ENCODE peak calls at places on chromosomes 16 and 17, in eight cellular contexts. C, S, A, O, M, V, B and Y are unnamed samples. For H3K36me3, the result is how much of the 10 kb centered on the place peaks cover.

GRCh38 chr17:31226373-31226772 is 70.7 kb downstream of the OMG start:
- DNase-seq in C (no peak), S (no peak), A (no peak), O (no peak), M (no peak), V (no peak), B (no peak), Y (no peak)

GRCh38 chr16:30893082-30893743 is 664 bp downstream of the BCL7C start:
- DNase-seq in C (peak), S (no peak), A (no peak), O (peak), M (no peak), V (peak), B (no peak), Y (peak)

GRCh38 chr17:42518046-42518754 is 17.8 kb upstream of the NAGLU start:
- DNase-seq in C (no peak), S (peak), A (no peak), O (no peak), M (peak), V (no peak), B (peak), Y (no peak)

GRCh38 chr16:78437352-78437968 is 338.0 kb downstream of the WWOX start:
- DNase-seq in C (peak), S (no peak), A (peak), O (peak), M (peak), V (no peak), B (peak), Y (peak)

GRCh38 chr17:65531508-65532431 is 29.7 kb downstream of the AXIN2 start:
- DNase-seq in C (peak), S (no peak), A (peak), O (peak), M (peak), V (no peak), B (peak), Y (peak)

GRCh38 chr17:62109378-62109902 is 44.4 kb upstream of the MED13 start:
- DNase-seq in C (peak), S (peak), A (peak), O (peak), M (peak), V (peak), B (peak), Y (peak)

GRCh38 chr16:27947696-27948095 is 115.8 kb downstream of the GSG1L start:
- DNase-seq in C (no peak), S (no peak), A (no peak), O (no peak), M (no peak), V (no peak), B (no peak), Y (no peak)

GRCh38 chr16:65283238-65283651 is 161.4 kb upstream of the CDH11 start:
- DNase-seq in C (no peak), S (no peak), A (peak), O (peak), M (peak), V (no peak), B (no peak), Y (peak)

GRCh38 chr17:12665263-12666210 is at the start of gene MYOCD:
- DNase-seq in C (peak), S (no peak), A (peak), O (peak), M (peak), V (no peak), B (no peak), Y (no peak)

GRCh38 chr17:37466471-37466870 is 23.2 kb upstream of the DUSP14 start:
- DNase-seq in C (no peak), S (no peak), A (no peak), O (no peak), M (no peak), V (no peak), B (no peak), Y (no peak)

GRCh38 chr17:67294451-67295199 is 49.6 kb upstream of the HELZ start:
- DNase-seq in C (no peak), S (no peak), A (no peak), O (no peak), M (no peak), V (no peak), B (no peak), Y (no peak)

GRCh38 chr17:58710948-58711552 is 18.6 kb downstream of the RAD51C start:
- DNase-seq in C (peak), S (peak), A (peak), O (peak), M (peak), V (peak), B (peak), Y (peak)

GRCh38 chr17:80051681-80052080 is 15.2 kb downstream of the CCDC40 start:
- DNase-seq in C (no peak), S (no peak), A (no peak), O (no peak), M (no peak), V (no peak), B (no peak), Y (no peak)

GRCh38 chr17:74215332-74215727 is 2.0 kb downstream of the TTYH2 start:
- DNase-seq in C (no peak), S (no peak), A (no peak), O (no peak), M (no peak), V (no peak), B (no peak), Y (no peak)

GRCh38 chr17:19646788-19647696 is 1.5 kb upstream of the ALDH3A2 start:
- DNase-seq in C (peak), S (peak), A (peak), O (no peak), M (no peak), V (no peak), B (peak), Y (no peak)

GRCh38 chr17:3888343-3889171 is 4.3 kb downstream of the CAMKK1 start:
- DNase-seq in C (peak), S (peak), A (peak), O (no peak), M (peak), V (no peak), B (peak), Y (peak)

GRCh38 chr16:55754056-55754455 is 78.8 kb downstream of the CES1 start:
- DNase-seq in C (no peak), S (no peak), A (no peak), O (no peak), M (no peak), V (no peak), B (no peak), Y (no peak)

GRCh38 chr16:67919618-67920210 is 11.9 kb downstream of the CTRL start:
- DNase-seq in C (no peak), S (no peak), A (peak), O (no peak), M (no peak), V (no peak), B (no peak), Y (no peak)

GRCh38 chr17:58648236-58648635 is 43.6 kb downstream of the TEX14 start:
- DNase-seq in C (no peak), S (no peak), A (no peak), O (no peak), M (no peak), V (no peak), B (no peak), Y (no peak)

GRCh38 chr17:59469786-59470485 is 95.5 kb upstream of the DHX40 start:
- DNase-seq in C (no peak), S (no peak), A (no peak), O (no peak), M (no peak), V (no peak), B (no peak), Y (no peak)

GRCh38 chr16:35598696-35599332 is 2139.4 kb downstream of the TP53TG3F start:
- DNase-seq in C (no peak), S (peak), A (no peak), O (no peak), M (no peak), V (no peak), B (no peak), Y (peak)
- H3K9ac ChIP-seq in C (no peak), S (peak), A (no peak), O (no peak), M (no peak), V (no peak), B (no peak), Y (no peak)

GRCh38 chr16:17038415-17038814 is 432.3 kb downstream of the XYLT1 start:
- DNase-seq in C (peak), S (no peak), A (peak), O (no peak), M (no peak), V (no peak), B (no peak), Y (no peak)
- H3K36me3 ChIP-seq in C (under half), S (under half), A (under half), O (under half), M (under half), V (under half), B (under half), Y (under half)

DNA sequence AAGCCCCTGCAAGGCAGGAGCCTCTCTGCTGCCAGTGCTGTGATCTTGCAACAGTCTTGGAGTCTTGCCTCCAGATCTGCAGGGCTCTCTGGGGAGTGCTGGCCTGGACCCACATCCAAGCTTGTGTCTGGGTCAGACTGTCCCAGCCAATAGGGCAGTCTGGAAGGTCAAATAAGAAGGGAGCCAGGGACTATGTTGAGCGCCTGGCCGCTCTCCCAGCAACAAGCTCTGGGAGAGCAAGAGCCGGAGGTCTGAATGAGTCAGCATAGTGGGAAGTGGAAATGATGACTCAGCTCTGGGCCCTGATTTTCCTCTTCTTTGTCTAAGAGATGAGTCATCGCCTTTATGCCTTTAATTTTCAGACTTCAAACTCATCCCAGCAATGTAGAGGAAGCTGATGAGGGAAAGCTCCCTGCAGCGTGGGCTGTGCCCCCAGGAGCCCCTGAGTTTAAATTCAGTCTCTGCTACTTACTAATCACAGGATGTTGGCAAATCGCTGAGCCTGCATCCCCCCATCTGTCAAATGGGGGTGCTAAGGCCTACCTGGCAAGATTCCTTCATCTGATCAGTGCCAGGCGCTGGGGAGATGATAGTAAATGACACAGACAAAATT is 43.6 kb upstream of the HAPSTR1 start:
- DNase-seq in C (peak), S (peak), A (peak), O (no peak), M (peak), V (peak), B (peak), Y (peak)
- H3K4me2 ChIP-seq in C (no peak), S (peak), A (no peak), O (peak), M (peak), V (peak), B (peak), Y (no peak)

DNA sequence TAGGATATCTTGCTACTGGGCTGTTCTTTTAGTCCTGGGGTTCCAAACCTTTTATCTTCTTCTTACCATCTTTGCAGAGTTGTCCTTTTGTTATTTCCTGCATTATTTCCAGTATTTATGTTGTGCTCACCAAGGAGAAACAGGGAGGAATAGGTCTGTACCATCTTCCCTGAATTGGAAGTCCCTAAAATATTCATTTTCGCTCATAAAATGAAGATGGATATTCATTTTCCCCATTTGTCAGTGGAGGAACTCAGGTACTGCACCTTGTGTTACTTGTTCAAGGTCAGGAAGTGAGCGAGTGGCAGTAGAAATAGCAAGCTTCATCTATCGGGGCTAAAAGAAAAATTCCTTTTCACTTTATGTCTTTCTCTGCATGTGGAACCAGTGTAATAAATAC is 989.7 kb downstream of the CDH11 start:
- DNase-seq in C (no peak), S (no peak), A (no peak), O (no peak), M (no peak), V (no peak), B (no peak), Y (no peak)
- H3K9ac ChIP-seq in C (no peak), S (no peak), A (no peak), O (no peak), M (no peak), V (no peak), B (no peak), Y (no peak)

DNA sequence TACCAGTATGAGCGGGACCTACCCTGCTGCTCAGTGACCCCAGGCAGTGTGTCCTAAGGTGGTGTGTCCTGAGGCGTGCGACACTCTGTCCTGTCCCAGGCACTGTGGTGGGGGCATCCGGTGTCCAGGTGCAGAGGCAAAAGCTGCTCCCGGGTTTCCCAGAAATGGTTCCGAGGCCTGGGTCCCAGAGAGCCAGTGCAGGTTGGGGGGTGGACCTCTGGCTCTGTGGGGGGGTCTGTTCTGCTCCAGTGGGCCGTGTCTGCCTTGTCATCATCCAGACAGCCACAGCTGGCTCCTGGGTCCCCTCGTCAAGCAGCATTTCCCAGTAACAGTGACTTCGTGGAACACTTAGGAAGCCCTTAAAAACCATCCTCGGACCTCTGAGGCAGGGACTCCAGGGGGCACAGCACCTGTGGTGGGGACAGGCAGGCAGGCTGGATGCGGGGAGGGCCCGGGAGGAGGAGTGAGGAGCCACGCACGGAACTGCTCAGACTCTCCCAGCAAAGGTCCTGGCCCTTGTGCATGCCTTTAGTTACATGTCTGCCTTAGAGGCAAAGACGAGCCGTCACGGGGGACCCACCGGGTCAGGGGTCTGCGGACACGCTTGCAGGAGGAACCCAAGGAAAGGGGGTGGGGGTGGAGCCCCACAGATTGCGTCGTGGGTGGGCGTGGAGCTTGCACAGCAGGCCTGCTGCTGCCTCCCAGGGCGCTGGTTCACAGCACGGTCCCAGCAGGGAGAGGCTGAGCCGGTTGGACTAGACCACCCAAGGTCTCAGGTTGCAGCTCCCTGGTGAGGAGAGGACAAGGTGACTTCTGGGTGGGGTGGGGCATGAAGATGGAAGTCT is 5.6 kb downstream of the SLC16A3 start:
- DNase-seq in C (no peak), S (no peak), A (no peak), O (no peak), M (no peak), V (no peak), B (no peak), Y (no peak)
- H3K36me3 ChIP-seq in C (under half), S (half or more), A (under half), O (under half), M (half or more), V (under half), B (under half), Y (under half)